ENCODE peak calls at places on chromosomes 16 and 17, in seven cellular contexts. Q is HCT116; P is T-helper 9 cell; O is aorta; J is NCI-H1092; E is activated naive CD8-positive, alpha-beta T cell treated with anti-CD3 and anti-CD28 coated beads, Interleukin-2, amount 50 U/mL, for 24 hours; D is stimulated activated CD8-positive, alpha-beta memory T cell treated with anti-CD3 and anti-CD28 coated beads, Interleukin-4, amount 100 ng/mL, for 4 hours. T is an unnamed sample.

GRCh38 chr17:49514374-49514738 is 19.3 kb downstream of the NGFR start:
- DNase-seq in Q (no peak), P (no peak), O (no peak), J (no peak), E (no peak), D (no peak), T (no peak)

GRCh38 chr17:18320301-18320700 is 5.2 kb downstream of the SMCR8 start:
- DNase-seq in Q (no peak), P (no peak), O (no peak), J (no peak), E (no peak), D (no peak), T (no peak)

GRCh38 chr17:81084691-81085419 is 49.9 kb downstream of the BAIAP2 start:
- DNase-seq in Q (no peak), P (no peak), O (no peak), J (no peak), E (no peak), D (no peak), T (no peak)

GRCh38 chr17:6626616-6627015 is 13.9 kb downstream of the KIAA0753 start:
- DNase-seq in Q (no peak), P (no peak), O (no peak), J (no peak), E (no peak), D (no peak), T (no peak)

GRCh38 chr17:40251576-40251975 is 32.5 kb downstream of the WIPF2 start:
- DNase-seq in Q (peak), P (no peak), O (no peak), J (no peak), E (no peak), D (no peak), T (no peak)

GRCh38 chr17:45345246-45345553 is 28.4 kb upstream of the MAP3K14 start:
- DNase-seq in Q (no peak), P (no peak), O (no peak), J (no peak), E (no peak), D (no peak), T (no peak)

GRCh38 chr17:48427598-48427997 is 2.4 kb downstream of the SKAP1 start:
- DNase-seq in Q (no peak), P (peak), O (no peak), J (no peak), E (peak), D (peak), T (peak)

GRCh38 chr17:80963812-80964211 is 27.8 kb upstream of the CHMP6 start:
- DNase-seq in Q (no peak), P (no peak), O (no peak), J (no peak), E (no peak), D (no peak), T (no peak)

GRCh38 chr16:53507464-53508180 is 4.6 kb upstream of the AKTIP start:
- DNase-seq in Q (no peak), P (no peak), O (no peak), J (no peak), E (no peak), D (no peak), T (no peak)

GRCh38 chr17:37614391-37614790 is 5.2 kb upstream of the SYNRG start:
- DNase-seq in Q (no peak), P (no peak), O (no peak), J (no peak), E (no peak), D (no peak), T (no peak)

GRCh38 chr17:58677204-58677880 is 14.5 kb downstream of the TEX14 start:
- DNase-seq in Q (no peak), P (no peak), O (no peak), J (no peak), E (no peak), D (no peak), T (no peak)

GRCh38 chr16:79170565-79171242 is 429.8 kb downstream of the MAF start:
- DNase-seq in Q (no peak), P (no peak), O (peak), J (no peak), E (no peak), D (no peak), T (no peak)

GRCh38 chr17:60388742-60389141 is 3.2 kb downstream of the USP32 start:
- DNase-seq in Q (no peak), P (no peak), O (no peak), J (no peak), E (no peak), D (no peak), T (no peak)

GRCh38 chr17:81498953-81499600 is 13.5 kb downstream of the ACTG1 start:
- DNase-seq in Q (no peak), P (no peak), O (no peak), J (no peak), E (no peak), D (no peak), T (no peak)

GRCh38 chr16:81803332-81803731 is 24.2 kb downstream of the PLCG2 start:
- DNase-seq in Q (no peak), P (no peak), O (no peak), J (no peak), E (no peak), D (no peak), T (no peak)

GRCh38 chr16:29729116-29729521 is 16.7 kb downstream of the C16orf54 start:
- DNase-seq in Q (peak), P (no peak), O (peak), J (peak), E (no peak), D (no peak), T (no peak)

GRCh38 chr17:69523252-69523861 is 108.9 kb downstream of the MAP2K6 start:
- DNase-seq in Q (peak), P (no peak), O (no peak), J (peak), E (no peak), D (no peak), T (no peak)

GRCh38 chr17:3512512-3513171 is 36.8 kb downstream of the ASPA start:
- DNase-seq in Q (no peak), P (no peak), O (peak), J (no peak), E (no peak), D (no peak), T (no peak)

GRCh38 chr17:35612924-35613521 is 25.9 kb downstream of the AP2B1 start:
- DNase-seq in Q (peak), P (no peak), O (peak), J (peak), E (peak), D (no peak), T (no peak)

GRCh38 chr17:68198931-68199836 is 48.7 kb upstream of the AMZ2 start:
- DNase-seq in Q (no peak), P (peak), O (no peak), J (no peak), E (peak), D (no peak), T (peak)

GRCh38 chr17:67386965-67387551 is 10.0 kb downstream of the PITPNC1 start:
- DNase-seq in Q (peak), P (peak), O (peak), J (peak), E (peak), D (peak), T (peak)

GRCh38 chr17:37493249-37494027 is 3.7 kb downstream of the DUSP14 start:
- DNase-seq in Q (peak), P (no peak), O (no peak), J (no peak), E (no peak), D (no peak), T (no peak)

GRCh38 chr17:81049372-81049911 is 14.5 kb downstream of the BAIAP2 start:
- DNase-seq in Q (no peak), P (no peak), O (no peak), J (no peak), E (peak), D (no peak), T (no peak)

GRCh38 chr17:68200689-68201424 is 47.0 kb upstream of the AMZ2 start:
- DNase-seq in Q (peak), P (peak), O (peak), J (peak), E (peak), D (peak), T (peak)

GRCh38 chr17:80792373-80792781 is 199.3 kb upstream of the CHMP6 start:
- DNase-seq in Q (no peak), P (no peak), O (peak), J (no peak), E (no peak), D (no peak), T (no peak)

GRCh38 chr16:67326472-67327309 is at the start of the genes KCTD19 and LRRC36:
- DNase-seq in Q (no peak), P (peak), O (peak), J (peak), E (peak), D (peak), T (peak)

GRCh38 chr17:73647767-73648542 is 3.7 kb upstream of the SDK2 start:
- DNase-seq in Q (no peak), P (no peak), O (no peak), J (no peak), E (no peak), D (no peak), T (no peak)

GRCh38 chr17:40474419-40475002 is 26.9 kb downstream of the TNS4 start:
- DNase-seq in Q (no peak), P (no peak), O (no peak), J (no peak), E (no peak), D (no peak), T (no peak)

GRCh38 chr17:31251618-31252328 is 45.3 kb downstream of the OMG start:
- DNase-seq in Q (no peak), P (no peak), O (no peak), J (no peak), E (no peak), D (no peak), T (no peak)

GRCh38 chr17:64950871-64951270 is 31.6 kb upstream of the LRRC37A3 start:
- DNase-seq in Q (no peak), P (no peak), O (no peak), J (no peak), E (no peak), D (no peak), T (no peak)

GRCh38 chr17:72390675-72391501 is 270.1 kb downstream of the SOX9 start:
- DNase-seq in Q (no peak), P (no peak), O (no peak), J (no peak), E (no peak), D (no peak), T (no peak)

GRCh38 chr17:6035801-6036394 is 34.3 kb upstream of the WSCD1 start:
- DNase-seq in Q (no peak), P (no peak), O (no peak), J (no peak), E (no peak), D (no peak), T (no peak)